ENCODE peak calls at places on chromosomes 1 and 21, in four cellular contexts. M, Y, P and W are unnamed samples.
A peak's percentile ranks its signal among the peaks of the same experiment; 100 is the strongest.

GRCh38 chr1:212640223-212640885 is 31.8 kb downstream of the ATF3 start:
- DNase-seq in M (no peak), Y (no peak), P (no peak), W (no peak)

GRCh38 chr1:224922404-224923164 is 6.9 kb upstream of the DNAH14 start:
- DNase-seq in P (peak; percentile 44), Y (peak; percentile 53), M (no peak), W (no peak)

GRCh38 chr21:28431527-28432200 is 561.0 kb downstream of the LTN1 start:
- DNase-seq in Y (peak; percentile 44), P (peak; percentile 91), M (no peak), W (no peak)

GRCh38 chr1:2948001-2948750 is 73.1 kb upstream of the ACTRT2 start:
- DNase-seq in P (no peak), Y (no peak), M (peak; percentile 35), W (no peak)

GRCh38 chr1:53279556-53280160 is 41.3 kb upstream of the MAGOH start:
- DNase-seq in M (no peak), P (no peak), Y (no peak), W (no peak)

GRCh38 chr21:25115021-25115420 is 492.3 kb downstream of the MRPL39 start:
- DNase-seq in M (no peak), Y (no peak), P (peak; percentile 4), W (no peak)

GRCh38 chr21:44300262-44300959 is 558 bp downstream of the PFKL start:
- DNase-seq in Y (peak; percentile 83), M (peak; percentile 88), P (peak; percentile 19), W (no peak)

GRCh38 chr1:206662396-206663092 is 22.2 kb upstream of the MAPKAPK2 start:
- DNase-seq in Y (no peak), M (no peak), P (no peak), W (no peak)

GRCh38 chr21:16608209-16608830 is 878.5 kb downstream of the USP25 start:
- DNase-seq in Y (no peak), P (peak; percentile 17), M (no peak), W (no peak)

GRCh38 chr1:62712625-62713243 is 24.5 kb upstream of the DOCK7 start:
- DNase-seq in Y (peak; percentile 28), M (no peak), P (no peak), W (no peak)

GRCh38 chr1:207890136-207890738 is 20.7 kb downstream of the CD34 start:
- DNase-seq in M (no peak), P (peak; percentile 69), Y (peak; percentile 75), W (peak; percentile 84)

GRCh38 chr1:70685300-70686286 is 274.5 kb downstream of the CTH start:
- DNase-seq in Y (peak; percentile 40), M (peak; percentile 49), P (peak; percentile 81), W (no peak)

DNA sequence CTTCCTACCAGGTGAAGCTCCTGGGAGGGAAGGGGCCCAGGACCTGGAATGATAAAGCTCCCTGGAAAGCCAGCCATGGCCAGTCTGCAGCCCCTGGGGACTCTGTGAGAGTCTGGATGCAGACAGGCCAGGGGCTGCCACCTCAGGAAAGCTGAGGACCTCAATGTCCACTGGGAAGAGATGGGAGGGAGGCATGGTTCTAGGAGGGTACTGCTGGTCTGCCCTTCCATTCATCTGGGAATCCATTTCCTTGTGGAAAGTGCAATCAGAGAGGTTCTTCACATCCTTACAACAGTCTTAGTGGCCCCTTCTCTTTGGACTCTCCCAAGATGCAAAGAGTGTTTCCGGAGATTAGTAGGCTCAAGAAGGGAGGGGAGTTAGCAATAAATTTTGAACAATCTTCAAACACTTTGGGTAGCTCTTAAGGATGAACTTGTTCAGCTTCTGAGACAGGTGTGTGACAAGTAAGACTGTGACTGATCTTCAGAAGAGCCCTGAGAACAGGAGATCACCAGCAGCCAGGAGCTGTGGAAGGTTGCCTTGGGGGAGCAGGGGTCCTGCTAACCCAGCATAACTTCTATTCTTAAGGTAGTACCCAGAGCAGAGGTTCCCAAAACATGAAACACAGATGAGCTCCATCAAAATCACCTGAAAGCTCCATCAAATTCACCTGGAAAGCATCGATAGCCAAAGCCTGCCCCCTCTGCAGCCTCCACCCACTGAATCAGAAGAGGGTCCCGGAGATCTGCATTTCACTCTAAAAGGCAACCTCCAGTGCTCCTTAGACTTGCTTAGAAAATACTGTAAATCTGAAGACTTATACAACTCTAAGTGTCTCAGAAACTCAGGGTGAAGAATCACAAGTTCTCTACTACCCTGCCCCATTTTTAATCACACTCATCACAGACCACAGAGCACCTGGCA is 616 bp upstream of the LAX1 start:
- DNase-seq in P (no peak), M (no peak), Y (no peak), W (no peak)
- H3K4me3 ChIP-seq in P (no peak overlapping the region), M (no peak overlapping the region), Y (no peak overlapping the region), W (no peak overlapping the region)

DNA sequence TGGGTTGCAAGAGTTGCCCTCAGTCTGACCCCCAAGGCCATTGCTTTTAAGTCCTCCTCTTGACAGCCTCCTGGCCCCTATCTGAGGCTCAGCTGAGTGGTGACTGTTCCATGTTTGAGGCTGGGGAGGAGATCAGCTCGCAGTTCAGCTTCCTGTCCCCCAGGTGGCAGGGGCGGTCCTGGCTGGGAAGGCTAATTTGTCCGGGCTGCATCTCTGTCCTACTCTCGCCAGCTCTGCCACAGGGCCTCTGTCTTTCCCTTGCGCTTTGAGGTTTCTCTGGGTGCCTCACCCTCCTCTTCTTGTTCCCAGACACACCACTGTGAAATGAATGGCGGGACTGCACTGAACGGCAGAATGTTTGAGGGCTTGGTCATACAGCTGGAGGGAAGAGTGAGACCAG is 157.3 kb downstream of the KCNJ6 start:
- DNase-seq in P (peak; percentile 30), Y (peak; percentile 76), M (no peak), W (no peak)
- TF ChIP-seq CTCF in P (peak; percentile 44), Y (peak; percentile 81), M (peak; percentile 41), W (no peak)

GRCh38 chr1:17502326-17502778 is 37.1 kb upstream of the ARHGEF10L start:
- DNase-seq in M (peak; percentile 89), Y (peak; percentile 93), P (peak; percentile 92), W (peak; percentile 89)
- H3K4me3 ChIP-seq in M (no peak overlapping the region), Y (no peak overlapping the region), P (no peak overlapping the region), W (no peak overlapping the region)

GRCh38 chr21:38699048-38699447 is 106.7 kb upstream of the ETS2 start:
- DNase-seq in M (no peak), Y (no peak), P (no peak), W (no peak)
- TF ChIP-seq CTCF in M (no peak), Y (peak; percentile 16), P (peak; percentile 23), W (no peak)

GRCh38 chr1:113913312-113913668 is 8.2 kb downstream of the DCLRE1B start:
- DNase-seq in P (no peak), M (no peak), Y (no peak), W (no peak)

GRCh38 chr1:113913887-113914664 is 8.9 kb downstream of the DCLRE1B start:
- DNase-seq in M (no peak), Y (no peak), P (no peak), W (no peak)

GRCh38 chr1:113916974-113917373 is 11.8 kb downstream of the DCLRE1B start:
- DNase-seq in Y (no peak), P (no peak), M (no peak), W (no peak)

GRCh38 chr1:113917400-113918082 is 11.6 kb upstream of the HIPK1 start:
- DNase-seq in M (no peak), P (peak; percentile 80), Y (peak; percentile 71), W (no peak)

DNA sequence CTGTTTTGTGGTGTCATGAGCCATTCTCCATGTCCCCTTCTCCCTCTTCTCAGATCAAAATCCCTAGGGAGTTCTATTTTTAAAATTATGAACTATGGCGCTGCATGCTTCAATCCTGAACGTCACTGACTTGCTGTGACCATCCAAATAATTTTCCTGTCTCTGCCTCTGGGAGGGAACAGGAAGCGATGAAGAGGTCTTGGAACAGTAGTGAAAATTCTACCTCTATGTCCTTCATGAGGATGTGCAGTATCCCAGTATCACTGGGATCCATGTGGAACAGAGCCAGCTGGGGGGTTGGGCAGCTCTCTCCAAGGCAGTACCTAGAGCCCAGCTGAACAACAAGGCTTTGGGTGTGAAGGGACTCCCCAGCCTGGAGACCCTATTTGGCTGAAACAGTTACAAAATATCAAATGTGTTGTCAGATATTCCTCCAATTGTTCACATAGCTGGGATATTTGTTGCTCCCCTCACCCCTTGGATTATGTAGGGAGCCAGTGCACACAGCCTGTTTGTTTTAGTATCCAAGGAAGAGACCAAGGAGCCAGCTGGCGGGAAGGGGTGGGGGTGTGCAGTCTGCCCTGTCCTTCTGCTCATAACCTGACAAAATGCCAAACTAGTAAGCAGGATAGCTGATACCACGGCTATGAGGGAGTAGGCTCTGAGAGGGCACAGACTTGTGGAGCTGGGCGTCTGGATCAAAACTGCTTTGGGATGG is 7.6 kb downstream of the DCLRE1B start:
- DNase-seq in M (no peak), Y (peak; percentile 63), P (peak; percentile 44), W (peak; percentile 81)
- H3K4me3 ChIP-seq in M (no peak overlapping the region), Y (no peak overlapping the region), P (no peak overlapping the region), W (peak overlapping the region; percentile 42)

GRCh38 chr1:37323486-37324377 is 150.6 kb upstream of the ZC3H12A start:
- DNase-seq in M (no peak), P (peak; percentile 33), Y (peak; percentile 56), W (no peak)
- TF ChIP-seq CTCF in M (peak; percentile 51), P (peak; percentile 80), Y (peak; percentile 55), W (no peak)

GRCh38 chr1:201504799-201505504 is 2.0 kb downstream of the CSRP1 start:
- DNase-seq in P (no peak), Y (no peak), M (no peak), W (no peak)
- H3K4me3 ChIP-seq in P (no peak overlapping the region), Y (peak overlapping the region; percentile 61), M (peak overlapping the region; percentile 79), W (peak overlapping the region; percentile 97)

GRCh38 chr1:161177936-161178244 is 583 bp upstream of the B4GALT3 start:
- DNase-seq in P (no peak), M (no peak), Y (no peak), W (no peak)
- TF ChIP-seq CTCF in P (no peak), M (no peak), Y (no peak), W (no peak)

GRCh38 chr1:85818371-85818770 is 110.1 kb upstream of the ZNHIT6 start:
- DNase-seq in Y (peak; percentile 82), M (no peak), P (peak; percentile 63), W (no peak)
- H3K4me3 ChIP-seq in Y (no peak overlapping the region), M (no peak overlapping the region), P (no peak overlapping the region), W (no peak overlapping the region)